ENCODE peak calls at places on chromosomes 2 and 18, in six cellular contexts. One of them, this sample, is unnamed. For H3K36me3, the result is how much of the 10 kb centered on the place peaks cover.

GRCh38 chr18:48078448-48078847 is 148.0 kb upstream of the SMAD2 start:
- DNase-seq in GM23248: no peak
- DNase-seq in PC-9: no peak
- DNase-seq in PC-3: no peak
- DNase-seq in hepatocyte: no peak
- DNase-seq in Peyer's patch: no peak
- DNase-seq in this sample: no peak

GRCh38 chr18:46502444-46502843 is 154.6 kb downstream of the LOXHD1 start:
- DNase-seq in GM23248: no peak
- DNase-seq in PC-9: no peak
- DNase-seq in PC-3: no peak
- DNase-seq in hepatocyte: peak
- DNase-seq in Peyer's patch: no peak
- DNase-seq in this sample: no peak

GRCh38 chr18:21593540-21594257 is 6.8 kb downstream of the ESCO1 start:
- DNase-seq in GM23248: no peak
- DNase-seq in PC-9: no peak
- DNase-seq in PC-3: no peak
- DNase-seq in hepatocyte: no peak
- DNase-seq in Peyer's patch: no peak
- DNase-seq in this sample: no peak

GRCh38 chr18:65091737-65092329 is 659.0 kb upstream of the CDH7 start:
- DNase-seq in GM23248: peak
- DNase-seq in PC-9: no peak
- DNase-seq in PC-3: peak
- DNase-seq in hepatocyte: peak
- DNase-seq in Peyer's patch: no peak
- DNase-seq in this sample: peak

GRCh38 chr2:95305341-95306058 is 8.4 kb downstream of the KCNIP3 start:
- DNase-seq in GM23248: peak
- DNase-seq in PC-9: no peak
- DNase-seq in PC-3: peak
- DNase-seq in hepatocyte: no peak
- DNase-seq in Peyer's patch: no peak
- DNase-seq in this sample: peak

GRCh38 chr18:13235326-13235937 is 16.9 kb downstream of the LDLRAD4 start:
- DNase-seq in GM23248: no peak
- DNase-seq in PC-9: no peak
- DNase-seq in PC-3: peak
- DNase-seq in hepatocyte: no peak
- DNase-seq in Peyer's patch: peak
- DNase-seq in this sample: no peak

GRCh38 chr18:12933323-12933722 is 14.5 kb upstream of the SEH1L start:
- DNase-seq in GM23248: no peak
- DNase-seq in PC-9: no peak
- DNase-seq in PC-3: no peak
- DNase-seq in hepatocyte: no peak
- DNase-seq in Peyer's patch: no peak
- DNase-seq in this sample: no peak

GRCh38 chr2:45843136-45843535 is 191.7 kb downstream of the PRKCE start:
- DNase-seq in GM23248: no peak
- DNase-seq in PC-9: no peak
- DNase-seq in PC-3: no peak
- DNase-seq in hepatocyte: no peak
- DNase-seq in Peyer's patch: peak
- DNase-seq in this sample: no peak

GRCh38 chr2:147483911-147484310 is 360.9 kb upstream of the ACVR2A start:
- DNase-seq in GM23248: no peak
- DNase-seq in PC-9: no peak
- DNase-seq in PC-3: no peak
- DNase-seq in hepatocyte: no peak
- DNase-seq in Peyer's patch: no peak
- DNase-seq in this sample: no peak

GRCh38 chr18:30044496-30044895 is 998.0 kb downstream of the DSC3 start:
- DNase-seq in GM23248: no peak
- DNase-seq in PC-9: no peak
- DNase-seq in PC-3: peak
- DNase-seq in hepatocyte: no peak
- DNase-seq in Peyer's patch: no peak
- DNase-seq in this sample: no peak

GRCh38 chr2:150063950-150064549 is 423.4 kb downstream of the RND3 start:
- DNase-seq in GM23248: no peak
- DNase-seq in PC-9: no peak
- DNase-seq in PC-3: no peak
- DNase-seq in hepatocyte: no peak
- DNase-seq in Peyer's patch: no peak
- DNase-seq in this sample: no peak

GRCh38 chr2:232675381-232675780 is 21.8 kb upstream of the GIGYF2 start:
- DNase-seq in GM23248: no peak
- DNase-seq in PC-9: no peak
- DNase-seq in PC-3: no peak
- DNase-seq in hepatocyte: no peak
- DNase-seq in Peyer's patch: no peak
- DNase-seq in this sample: no peak

GRCh38 chr2:30273574-30273929 is 42.2 kb downstream of the LBH start:
- DNase-seq in GM23248: no peak
- DNase-seq in PC-9: peak
- DNase-seq in PC-3: peak
- DNase-seq in hepatocyte: no peak
- DNase-seq in Peyer's patch: no peak
- DNase-seq in this sample: no peak

DNA sequence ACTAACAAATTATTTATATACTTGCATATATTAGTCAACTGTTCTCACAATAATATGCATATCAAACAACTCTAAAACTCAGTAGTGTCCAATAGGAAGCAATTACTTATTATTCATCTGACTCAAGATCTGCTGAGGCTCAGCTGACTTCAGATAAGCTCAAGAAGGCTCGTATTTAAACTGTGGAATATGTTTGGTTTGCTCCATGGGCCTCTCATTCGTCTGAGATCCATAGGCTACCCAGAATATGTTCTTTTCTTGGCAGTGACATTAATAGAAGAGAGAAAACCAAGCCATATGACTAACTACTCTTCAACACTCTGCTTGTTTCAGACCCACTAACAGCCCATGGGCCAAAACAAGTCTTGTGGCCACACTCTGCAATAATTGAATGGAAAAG is 107.7 kb upstream of the MAP2 start:
- DNase-seq in GM23248: no peak
- DNase-seq in PC-9: no peak
- DNase-seq in PC-3: no peak
- DNase-seq in hepatocyte: no peak
- DNase-seq in Peyer's patch: no peak
- DNase-seq in this sample: no peak
- H3K36me3 ChIP-seq in GM23248: under half
- H3K36me3 ChIP-seq in PC-9: under half
- H3K36me3 ChIP-seq in PC-3: under half
- H3K36me3 ChIP-seq in hepatocyte: under half
- H3K36me3 ChIP-seq in Peyer's patch: under half
- H3K36me3 ChIP-seq in this sample: under half

DNA sequence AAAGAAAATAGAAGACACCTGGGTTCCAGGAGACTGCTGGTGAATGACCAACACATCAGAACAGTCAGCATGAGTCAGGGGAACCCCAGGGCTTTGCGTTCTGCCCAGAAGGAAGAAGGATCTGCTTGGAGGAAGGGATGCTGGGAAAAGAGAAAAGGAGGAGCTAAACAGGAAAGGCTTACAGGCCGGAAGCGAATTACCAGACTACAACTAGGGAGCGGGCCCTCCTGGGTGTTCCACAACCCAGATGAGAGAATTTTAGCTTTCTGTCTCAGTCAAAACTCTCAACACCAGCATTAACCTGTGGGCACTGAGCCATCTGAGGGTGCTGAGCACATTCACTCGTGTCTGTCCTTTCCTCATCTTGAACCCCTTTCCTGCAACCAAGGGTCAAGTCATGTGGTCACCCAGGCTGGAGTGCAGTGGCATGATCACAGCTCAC is 19.2 kb downstream of the CDC42EP3 start:
- DNase-seq in GM23248: peak
- DNase-seq in PC-9: peak
- DNase-seq in PC-3: peak
- DNase-seq in hepatocyte: no peak
- DNase-seq in Peyer's patch: no peak
- DNase-seq in this sample: no peak
- H3K36me3 ChIP-seq in GM23248: half or more
- H3K36me3 ChIP-seq in PC-9: under half
- H3K36me3 ChIP-seq in PC-3: under half
- H3K36me3 ChIP-seq in hepatocyte: under half
- H3K36me3 ChIP-seq in Peyer's patch: under half
- H3K36me3 ChIP-seq in this sample: under half

GRCh38 chr2:117832332-117832731 is 17.8 kb downstream of the DDX18 start:
- DNase-seq in GM23248: no peak
- DNase-seq in PC-9: peak
- DNase-seq in PC-3: no peak
- DNase-seq in hepatocyte: no peak
- DNase-seq in Peyer's patch: no peak
- DNase-seq in this sample: no peak

GRCh38 chr2:117833911-117834310 is 19.4 kb downstream of the DDX18 start:
- DNase-seq in GM23248: no peak
- DNase-seq in PC-9: no peak
- DNase-seq in PC-3: no peak
- DNase-seq in hepatocyte: no peak
- DNase-seq in Peyer's patch: no peak
- DNase-seq in this sample: no peak

GRCh38 chr2:117825437-117825836 is 10.9 kb downstream of the DDX18 start:
- DNase-seq in GM23248: no peak
- DNase-seq in PC-9: no peak
- DNase-seq in PC-3: no peak
- DNase-seq in hepatocyte: no peak
- DNase-seq in Peyer's patch: no peak
- DNase-seq in this sample: no peak

GRCh38 chr2:117832905-117833613 is 18.6 kb downstream of the DDX18 start:
- DNase-seq in GM23248: peak
- DNase-seq in PC-9: peak
- DNase-seq in PC-3: peak
- DNase-seq in hepatocyte: peak
- DNase-seq in Peyer's patch: no peak
- DNase-seq in this sample: no peak

DNA sequence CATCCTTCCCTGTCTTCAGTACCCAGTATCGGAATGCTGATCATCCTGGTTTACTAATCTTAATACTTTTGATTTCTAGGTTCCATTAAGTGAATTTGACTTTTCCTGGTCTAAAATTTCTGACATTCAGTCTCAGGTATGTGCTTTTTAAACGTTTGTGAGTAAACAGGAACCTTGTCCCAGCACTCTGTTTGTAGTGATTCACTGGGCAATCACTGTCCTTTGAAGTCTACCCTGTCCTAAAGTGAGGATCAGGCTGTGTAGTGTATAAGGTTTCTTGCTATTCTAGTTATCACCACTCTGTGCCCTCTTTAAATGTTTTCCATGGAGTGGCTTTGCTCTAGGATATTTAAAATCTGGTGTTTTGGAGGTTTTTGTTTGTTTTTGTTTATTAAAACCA is 14.4 kb downstream of the DDX18 start:
- DNase-seq in GM23248: no peak
- DNase-seq in PC-9: no peak
- DNase-seq in PC-3: no peak
- DNase-seq in hepatocyte: no peak
- DNase-seq in Peyer's patch: no peak
- DNase-seq in this sample: no peak
- H3K36me3 ChIP-seq in GM23248: half or more
- H3K36me3 ChIP-seq in PC-9: half or more
- H3K36me3 ChIP-seq in PC-3: half or more
- H3K36me3 ChIP-seq in hepatocyte: under half
- H3K36me3 ChIP-seq in Peyer's patch: under half
- H3K36me3 ChIP-seq in this sample: under half

GRCh38 chr2:3461781-3462492 is 57.4 kb downstream of the ADI1 start:
- DNase-seq in GM23248: peak
- DNase-seq in PC-9: peak
- DNase-seq in PC-3: peak
- DNase-seq in hepatocyte: peak
- DNase-seq in Peyer's patch: peak
- DNase-seq in this sample: peak

GRCh38 chr2:3459185-3460015 is 59.9 kb downstream of the ADI1 start:
- DNase-seq in GM23248: no peak
- DNase-seq in PC-9: no peak
- DNase-seq in PC-3: no peak
- DNase-seq in hepatocyte: peak
- DNase-seq in Peyer's patch: no peak
- DNase-seq in this sample: no peak

GRCh38 chr2:3460831-3461544 is 58.3 kb downstream of the ADI1 start:
- DNase-seq in GM23248: no peak
- DNase-seq in PC-9: no peak
- DNase-seq in PC-3: no peak
- DNase-seq in hepatocyte: no peak
- DNase-seq in Peyer's patch: no peak
- DNase-seq in this sample: peak

GRCh38 chr2:3458396-3459184 is 60.7 kb downstream of the ADI1 start:
- DNase-seq in GM23248: no peak
- DNase-seq in PC-9: no peak
- DNase-seq in PC-3: no peak
- DNase-seq in hepatocyte: no peak
- DNase-seq in Peyer's patch: no peak
- DNase-seq in this sample: no peak

GRCh38 chr2:3460161-3460560 is 59.2 kb downstream of the ADI1 start:
- DNase-seq in GM23248: no peak
- DNase-seq in PC-9: no peak
- DNase-seq in PC-3: no peak
- DNase-seq in hepatocyte: no peak
- DNase-seq in Peyer's patch: no peak
- DNase-seq in this sample: no peak
- H3K36me3 ChIP-seq in GM23248: under half
- H3K36me3 ChIP-seq in PC-9: under half
- H3K36me3 ChIP-seq in PC-3: under half
- H3K36me3 ChIP-seq in hepatocyte: under half
- H3K36me3 ChIP-seq in Peyer's patch: under half
- H3K36me3 ChIP-seq in this sample: under half

GRCh38 chr2:121345887-121346286 is 60.9 kb upstream of the TFCP2L1 start:
- DNase-seq in GM23248: no peak
- DNase-seq in PC-9: no peak
- DNase-seq in PC-3: no peak
- DNase-seq in hepatocyte: no peak
- DNase-seq in Peyer's patch: no peak
- DNase-seq in this sample: no peak

GRCh38 chr2:121345101-121345500 is 60.1 kb upstream of the TFCP2L1 start:
- DNase-seq in GM23248: no peak
- DNase-seq in PC-9: no peak
- DNase-seq in PC-3: no peak
- DNase-seq in hepatocyte: no peak
- DNase-seq in Peyer's patch: no peak
- DNase-seq in this sample: no peak

GRCh38 chr2:121342751-121343150 is 57.7 kb upstream of the TFCP2L1 start:
- DNase-seq in GM23248: no peak
- DNase-seq in PC-9: no peak
- DNase-seq in PC-3: no peak
- DNase-seq in hepatocyte: no peak
- DNase-seq in Peyer's patch: no peak
- DNase-seq in this sample: no peak

GRCh38 chr2:121340926-121341325 is 55.9 kb upstream of the TFCP2L1 start:
- DNase-seq in GM23248: no peak
- DNase-seq in PC-9: no peak
- DNase-seq in PC-3: no peak
- DNase-seq in hepatocyte: no peak
- DNase-seq in Peyer's patch: no peak
- DNase-seq in this sample: no peak

GRCh38 chr2:121343191-121343590 is 58.2 kb upstream of the TFCP2L1 start:
- DNase-seq in GM23248: no peak
- DNase-seq in PC-9: no peak
- DNase-seq in PC-3: no peak
- DNase-seq in hepatocyte: no peak
- DNase-seq in Peyer's patch: no peak
- DNase-seq in this sample: no peak
- H3K36me3 ChIP-seq in GM23248: under half
- H3K36me3 ChIP-seq in PC-9: under half
- H3K36me3 ChIP-seq in PC-3: under half
- H3K36me3 ChIP-seq in hepatocyte: under half
- H3K36me3 ChIP-seq in Peyer's patch: under half
- H3K36me3 ChIP-seq in this sample: under half